ENCODE peak calls at places on chromosomes 2 and 18, in seven cellular contexts. One of them, this sample, is unnamed.

GRCh38 chr2:201254331-201254730 is 6.0 kb upstream of the CASP8 start:
- DNase-seq in epithelial cell of esophagus: peak; percentile 38
- DNase-seq in anterior cingulate cortex: no peak
- DNase-seq in CD4-positive, alpha-beta T cell: no peak
- DNase-seq in GM12892: no peak
- DNase-seq in LHCN-M2: peak; percentile 37
- DNase-seq in IMR-90: peak; percentile 52
- DNase-seq in this sample: no peak

GRCh38 chr2:206981089-206981674 is 41.9 kb downstream of the CPO start:
- DNase-seq in epithelial cell of esophagus: no peak
- DNase-seq in anterior cingulate cortex: no peak
- DNase-seq in CD4-positive, alpha-beta T cell: no peak
- DNase-seq in GM12892: no peak
- DNase-seq in LHCN-M2: no peak
- DNase-seq in IMR-90: no peak
- DNase-seq in this sample: no peak

GRCh38 chr18:46096651-46097300 is 1.3 kb downstream of the ATP5F1A start:
- DNase-seq in epithelial cell of esophagus: no peak
- DNase-seq in anterior cingulate cortex: no peak
- DNase-seq in CD4-positive, alpha-beta T cell: no peak
- DNase-seq in GM12892: peak; percentile 15
- DNase-seq in LHCN-M2: peak; percentile 7
- DNase-seq in IMR-90: no peak
- DNase-seq in this sample: no peak

GRCh38 chr18:56748698-56749268 is 97.6 kb downstream of the WDR7 start:
- DNase-seq in epithelial cell of esophagus: peak; percentile 46
- DNase-seq in anterior cingulate cortex: no peak
- DNase-seq in CD4-positive, alpha-beta T cell: no peak
- DNase-seq in GM12892: no peak
- DNase-seq in LHCN-M2: peak; percentile 32
- DNase-seq in IMR-90: peak; percentile 57
- DNase-seq in this sample: no peak

GRCh38 chr2:178418426-178418825 is 32.5 kb downstream of the PRKRA start:
- DNase-seq in epithelial cell of esophagus: peak; percentile 80
- DNase-seq in anterior cingulate cortex: no peak
- DNase-seq in CD4-positive, alpha-beta T cell: no peak
- DNase-seq in GM12892: no peak
- DNase-seq in LHCN-M2: no peak
- DNase-seq in IMR-90: peak; percentile 65
- DNase-seq in this sample: no peak

GRCh38 chr2:98020516-98020915 is 24.8 kb upstream of the TMEM131 start:
- DNase-seq in epithelial cell of esophagus: no peak
- DNase-seq in anterior cingulate cortex: no peak
- DNase-seq in CD4-positive, alpha-beta T cell: no peak
- DNase-seq in GM12892: no peak
- DNase-seq in LHCN-M2: no peak
- DNase-seq in IMR-90: no peak
- DNase-seq in this sample: no peak

GRCh38 chr2:160411167-160411566 is 82.4 kb downstream of the RBMS1 start:
- DNase-seq in epithelial cell of esophagus: peak; percentile 85
- DNase-seq in anterior cingulate cortex: no peak
- DNase-seq in CD4-positive, alpha-beta T cell: peak; percentile 11
- DNase-seq in GM12892: no peak
- DNase-seq in LHCN-M2: peak; percentile 80
- DNase-seq in IMR-90: no peak
- DNase-seq in this sample: no peak

GRCh38 chr2:10361220-10361588 is 58.5 kb downstream of the HPCAL1 start:
- DNase-seq in epithelial cell of esophagus: peak; percentile 39
- DNase-seq in anterior cingulate cortex: no peak
- DNase-seq in CD4-positive, alpha-beta T cell: no peak
- DNase-seq in GM12892: no peak
- DNase-seq in LHCN-M2: peak; percentile 30
- DNase-seq in IMR-90: peak; percentile 36
- DNase-seq in this sample: no peak

GRCh38 chr2:25131567-25132295 is 36.6 kb downstream of the POMC start:
- DNase-seq in epithelial cell of esophagus: peak; percentile 20
- DNase-seq in anterior cingulate cortex: no peak
- DNase-seq in CD4-positive, alpha-beta T cell: no peak
- DNase-seq in GM12892: no peak
- DNase-seq in LHCN-M2: no peak
- DNase-seq in IMR-90: no peak
- DNase-seq in this sample: no peak

GRCh38 chr2:69192176-69192945 is 179.4 kb downstream of the ANTXR1 start:
- DNase-seq in epithelial cell of esophagus: no peak
- DNase-seq in anterior cingulate cortex: no peak
- DNase-seq in CD4-positive, alpha-beta T cell: no peak
- DNase-seq in GM12892: no peak
- DNase-seq in LHCN-M2: no peak
- DNase-seq in IMR-90: no peak
- DNase-seq in this sample: no peak

GRCh38 chr2:1136071-1136470 is 185.4 kb downstream of the SNTG2 start:
- DNase-seq in epithelial cell of esophagus: no peak
- DNase-seq in anterior cingulate cortex: no peak
- DNase-seq in CD4-positive, alpha-beta T cell: no peak
- DNase-seq in GM12892: no peak
- DNase-seq in LHCN-M2: peak; percentile 8
- DNase-seq in IMR-90: peak; percentile 4
- DNase-seq in this sample: no peak

GRCh38 chr2:218963597-218963996 is 4.1 kb downstream of the CDK5R2 start:
- DNase-seq in epithelial cell of esophagus: no peak
- DNase-seq in anterior cingulate cortex: no peak
- DNase-seq in CD4-positive, alpha-beta T cell: no peak
- DNase-seq in GM12892: no peak
- DNase-seq in LHCN-M2: no peak
- DNase-seq in IMR-90: no peak
- DNase-seq in this sample: no peak

GRCh38 chr2:218671654-218672566 is at the start of the genes RNF25 and STK36:
- DNase-seq in epithelial cell of esophagus: peak; percentile 80
- DNase-seq in anterior cingulate cortex: peak; percentile 78
- DNase-seq in CD4-positive, alpha-beta T cell: peak; percentile 71
- DNase-seq in GM12892: peak; percentile 91
- DNase-seq in LHCN-M2: peak; percentile 91
- DNase-seq in IMR-90: peak; percentile 90
- DNase-seq in this sample: peak; percentile 66

GRCh38 chr2:60735496-60736250 is 20.4 kb upstream of the PAPOLG start:
- DNase-seq in epithelial cell of esophagus: peak; percentile 63
- DNase-seq in anterior cingulate cortex: no peak
- DNase-seq in CD4-positive, alpha-beta T cell: no peak
- DNase-seq in GM12892: no peak
- DNase-seq in LHCN-M2: no peak
- DNase-seq in IMR-90: no peak
- DNase-seq in this sample: no peak

GRCh38 chr2:67137699-67138098 is 259.4 kb upstream of the ETAA1 start:
- DNase-seq in epithelial cell of esophagus: peak; percentile 7
- DNase-seq in anterior cingulate cortex: no peak
- DNase-seq in CD4-positive, alpha-beta T cell: no peak
- DNase-seq in GM12892: no peak
- DNase-seq in LHCN-M2: peak; percentile 49
- DNase-seq in IMR-90: no peak
- DNase-seq in this sample: no peak

GRCh38 chr2:54572636-54573531 is 116.8 kb downstream of the SPTBN1 start:
- DNase-seq in epithelial cell of esophagus: peak; percentile 60
- DNase-seq in anterior cingulate cortex: no peak
- DNase-seq in CD4-positive, alpha-beta T cell: no peak
- DNase-seq in GM12892: no peak
- DNase-seq in LHCN-M2: no peak
- DNase-seq in IMR-90: peak; percentile 91
- DNase-seq in this sample: no peak

GRCh38 chr2:151762694-151763093 is 28.4 kb upstream of the NEB start:
- DNase-seq in epithelial cell of esophagus: no peak
- DNase-seq in anterior cingulate cortex: no peak
- DNase-seq in CD4-positive, alpha-beta T cell: no peak
- DNase-seq in GM12892: no peak
- DNase-seq in LHCN-M2: peak; percentile 37
- DNase-seq in IMR-90: no peak
- DNase-seq in this sample: no peak